ENCODE peak calls at places on chromosomes 5 and 9, in five cellular contexts. Q is uterus, P is right lobe of liver, T is GM12878, X is GM23338. B is an unnamed sample.

GRCh38 chr5:68071731-68072130 is 143.8 kb upstream of the PIK3R1 start:
- DNase-seq in Q (no peak), T (no peak), X (no peak), P (no peak), B (no peak)

GRCh38 chr9:74281674-74282073 is 215.5 kb upstream of the RORB start:
- DNase-seq in P (no peak), T (no peak), Q (no peak), X (peak; percentile 80), B (no peak)

GRCh38 chr5:146906803-146907202 is 28.2 kb upstream of the PPP2R2B start:
- DNase-seq in T (no peak), P (no peak), X (peak; percentile 87), Q (no peak), B (no peak)

GRCh38 chr9:134196911-134197310 is 32.5 kb upstream of the RNU6ATAC start:
- DNase-seq in Q (no peak), X (no peak), P (peak; percentile 39), T (no peak), B (no peak)

GRCh38 chr9:131854334-131854733 is 114.5 kb upstream of the RAPGEF1 start:
- DNase-seq in T (no peak), X (no peak), P (no peak), Q (no peak), B (no peak)

GRCh38 chr5:128213340-128213739 is 129.8 kb downstream of the SLC12A2 start:
- DNase-seq in X (peak; percentile 86), P (no peak), T (no peak), Q (peak; percentile 30), B (peak; percentile 37)

GRCh38 chr9:133810556-133811195 is 72.5 kb upstream of the SARDH start:
- DNase-seq in X (no peak), Q (no peak), T (no peak), P (no peak), B (no peak)

GRCh38 chr5:26543987-26544386 is 494.4 kb downstream of the CDH9 start:
- DNase-seq in Q (no peak), P (no peak), X (no peak), T (no peak), B (no peak)

GRCh38 chr5:146047396-146047795 is 58.0 kb downstream of the PLAC8L1 start:
- DNase-seq in T (no peak), P (peak; percentile 58), Q (no peak), X (no peak), B (no peak)

GRCh38 chr9:86945868-86946711 is 1.2 kb downstream of the GAS1 start:
- DNase-seq in Q (peak; percentile 59), P (peak; percentile 80), X (peak; percentile 73), T (no peak), B (no peak)

GRCh38 chr9:88807426-88807825 is 183.8 kb upstream of the S1PR3 start:
- DNase-seq in P (no peak), Q (no peak), X (no peak), T (no peak), B (no peak)

GRCh38 chr5:27048507-27048906 is 10.1 kb upstream of the CDH9 start:
- DNase-seq in X (peak; percentile 11), P (no peak), Q (no peak), T (no peak), B (no peak)

GRCh38 chr9:134336924-134337323 is 10.7 kb downstream of the RXRA start:
- DNase-seq in Q (no peak), X (no peak), P (no peak), T (no peak), B (no peak)

GRCh38 chr5:141822134-141822533 is 56.1 kb downstream of the PCDH1 start:
- DNase-seq in X (peak; percentile 3), T (no peak), P (no peak), Q (no peak), B (no peak)

GRCh38 chr9:93598647-93599241 is 22.4 kb downstream of the PHF2 start:
- DNase-seq in X (no peak), Q (no peak), T (no peak), P (no peak), B (no peak)

GRCh38 chr5:177432143-177432904 is 5.8 kb downstream of the GRK6 start:
- DNase-seq in P (no peak), T (no peak), Q (no peak), X (no peak), B (no peak)

GRCh38 chr5:150931368-150931965 is 26.7 kb upstream of the ZNF300 start:
- DNase-seq in P (no peak), Q (no peak), X (no peak), T (no peak), B (no peak)

GRCh38 chr5:87383216-87383615 is 29.5 kb downstream of the CCNH start:
- DNase-seq in T (no peak), P (no peak), X (no peak), Q (no peak), B (no peak)

GRCh38 chr9:135524130-135524861 is 3.1 kb downstream of the LCN1 start:
- DNase-seq in Q (no peak), T (no peak), X (no peak), P (peak; percentile 40), B (no peak)

GRCh38 chr9:104069288-104069687 is 24.8 kb upstream of the SMC2 start:
- DNase-seq in X (no peak), T (no peak), Q (no peak), P (no peak), B (no peak)

GRCh38 chr5:178529080-178529479 is 61.1 kb downstream of the COL23A1 start:
- DNase-seq in P (peak; percentile 19), Q (no peak), T (no peak), X (no peak), B (no peak)

GRCh38 chr9:87206064-87206661 is 258.9 kb upstream of the GAS1 start:
- DNase-seq in P (no peak), Q (no peak), X (no peak), T (no peak), B (no peak)

GRCh38 chr9:115758441-115758840 is 395.1 kb upstream of the PAPPA start:
- DNase-seq in P (no peak), X (no peak), Q (no peak), T (no peak), B (no peak)

GRCh38 chr9:77892171-77892570 is 139.4 kb downstream of the GNAQ start:
- DNase-seq in P (no peak), Q (no peak), X (no peak), T (peak; percentile 30), B (peak; percentile 4)

GRCh38 chr5:137366526-137366925 is 132.6 kb downstream of the SPOCK1 start:
- DNase-seq in Q (no peak), T (no peak), P (no peak), X (no peak), B (no peak)

GRCh38 chr9:2016411-2017208 is 1.5 kb downstream of the SMARCA2 start:
- DNase-seq in P (peak; percentile 91), Q (peak; percentile 75), T (no peak), X (peak; percentile 70), B (no peak)

GRCh38 chr9:13845460-13845859 is 468.5 kb downstream of the NFIB start:
- DNase-seq in Q (no peak), P (no peak), X (no peak), T (no peak), B (no peak)

GRCh38 chr5:159444441-159445082 is 114.3 kb upstream of the IL12B start:
- DNase-seq in X (peak; percentile 66), P (no peak), T (no peak), Q (no peak), B (no peak)

GRCh38 chr5:143922718-143923117 is 110.8 kb downstream of the HMHB1 start:
- DNase-seq in X (no peak), T (no peak), P (no peak), Q (no peak), B (no peak)

GRCh38 chr5:150659360-150660107 is 1.5 kb upstream of the MYOZ3 start:
- DNase-seq in X (no peak), P (no peak), T (no peak), Q (no peak), B (no peak)

GRCh38 chr5:144315026-144315425 is 144.4 kb downstream of the KCTD16 start:
- DNase-seq in Q (no peak), T (no peak), P (no peak), X (no peak), B (no peak)

GRCh38 chr5:68456756-68457217 is 241.2 kb downstream of the PIK3R1 start:
- DNase-seq in X (no peak), T (no peak), P (no peak), Q (no peak), B (no peak)

GRCh38 chr9:86713456-86713855 is 233.8 kb downstream of the GAS1 start:
- DNase-seq in P (no peak), T (no peak), X (no peak), Q (no peak), B (no peak)

GRCh38 chr9:97848237-97848581 is 4.8 kb upstream of the FOXE1 start:
- DNase-seq in Q (no peak), P (no peak), X (peak; percentile 74), T (no peak), B (no peak)

GRCh38 chr9:97849980-97850379 is 3.0 kb upstream of the FOXE1 start:
- DNase-seq in T (no peak), X (no peak), Q (no peak), P (no peak), B (no peak)

GRCh38 chr9:97850746-97851449 is 2.1 kb upstream of the FOXE1 start:
- DNase-seq in Q (no peak), P (no peak), X (no peak), T (no peak), B (no peak)

GRCh38 chr9:97847474-97848236 is 5.4 kb upstream of the FOXE1 start:
- DNase-seq in Q (no peak), T (no peak), X (peak; percentile 10), P (no peak), B (no peak)

GRCh38 chr9:97848582-97849237 is 4.3 kb upstream of the FOXE1 start:
- DNase-seq in T (no peak), Q (no peak), P (peak; percentile 68), X (peak; percentile 47), B (no peak)
- H3K4me3 ChIP-seq in T (peak overlapping the region; percentile 23), Q (no peak overlapping the region), P (peak overlapping the region; percentile 10), X (peak overlapping the region; percentile 50), B (peak overlapping the region; percentile 4)

GRCh38 chr9:130220351-130220750 is 45.2 kb upstream of the HMCN2 start:
- DNase-seq in Q (peak; percentile 70), P (no peak), X (peak; percentile 69), T (no peak), B (no peak)
- TF ChIP-seq CTCF in Q (peak; percentile 39), P (no peak), X (no peak), T (no peak), B (no peak)

DNA sequence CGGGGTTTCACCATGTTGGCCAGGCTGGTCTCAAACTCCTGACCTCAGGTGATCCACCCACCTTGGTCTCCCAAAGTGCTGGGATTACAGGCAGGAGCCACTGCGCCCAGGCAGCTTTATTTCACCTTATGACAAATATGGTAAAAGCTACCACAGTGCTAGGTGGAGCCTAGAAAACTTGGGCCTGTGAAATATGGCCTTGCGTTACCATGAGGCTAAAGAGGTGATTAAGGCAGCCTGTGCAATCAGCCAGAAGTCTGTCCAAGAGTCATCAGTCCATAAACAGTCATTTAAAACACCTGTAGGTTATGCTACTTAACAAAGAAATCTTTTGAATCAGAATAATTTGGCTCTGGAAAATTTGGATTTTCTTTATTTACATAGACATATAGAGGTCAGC is 114.8 kb upstream of the ANKH start:
- DNase-seq in P (no peak), Q (no peak), T (no peak), X (no peak), B (no peak)
- H3K4me3 ChIP-seq in P (no peak overlapping the region), Q (no peak overlapping the region), T (no peak overlapping the region), X (no peak overlapping the region), B (no peak overlapping the region)

DNA sequence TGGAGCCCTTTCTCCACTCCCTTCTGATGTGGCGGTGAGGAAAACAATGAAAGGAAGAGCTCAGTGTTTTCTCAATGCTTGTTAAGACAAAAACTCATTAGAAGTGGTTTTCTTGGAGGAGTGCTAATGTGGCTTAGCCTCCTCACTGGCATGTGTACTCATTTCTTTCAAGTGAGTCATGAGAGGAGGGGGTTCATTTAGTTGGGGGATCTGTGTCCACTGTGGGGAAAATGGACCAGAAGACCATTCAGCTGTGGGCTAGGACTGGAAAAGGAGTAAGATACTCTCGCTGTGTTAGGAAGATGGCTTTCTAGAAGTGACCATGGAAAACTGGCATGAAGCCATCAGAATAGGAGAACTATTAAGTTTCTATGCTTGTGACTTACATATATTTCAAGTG is 23.5 kb downstream of the KLF9 start:
- DNase-seq in Q (no peak), P (no peak), T (no peak), X (no peak), B (no peak)
- TF ChIP-seq CTCF in Q (no peak), P (no peak), T (no peak), X (no peak), B (no peak)